ENCODE peak calls at places on chromosomes 4 and X, in nine cellular contexts. R is RWPE1, C is neural crest cell, Q is A673, M is cardiac fibroblast, N is Calu3, E is fibroblast of pulmonary artery, S is lower leg skin, A is dorsolateral prefrontal cortex. W is an unnamed sample.

GRCh38 chr4:113024373-113024772 is 25.1 kb upstream of the ANK2 start:
- DNase-seq in E (no peak), R (no peak), A (no peak), S (no peak), Q (no peak), M (peak; percentile 12), N (no peak), C (no peak), W (no peak)

GRCh38 chrX:28188526-28188925 is 207.3 kb upstream of the DCAF8L1 start:
- DNase-seq in S (no peak), R (no peak), N (no peak), M (peak; percentile 13), C (no peak), E (no peak), Q (no peak), A (no peak), W (no peak)

GRCh38 chrX:134685662-134686061 is 27.4 kb upstream of the PLAC1 start:
- DNase-seq in A (no peak), R (no peak), M (peak; percentile 69), E (peak; percentile 41), S (no peak), C (no peak), N (no peak), Q (no peak), W (no peak)

GRCh38 chr4:133145241-133145640 is 3.9 kb upstream of the PCDH10 start:
- DNase-seq in E (no peak), C (no peak), A (no peak), Q (no peak), S (no peak), R (no peak), M (no peak), N (no peak), W (no peak)

GRCh38 chrX:144275403-144275802 is 391.5 kb downstream of the UBE2NL start:
- DNase-seq in N (no peak), E (no peak), C (no peak), S (no peak), Q (no peak), R (no peak), A (no peak), M (no peak), W (no peak)

GRCh38 chr4:122524176-122524575 is 67.7 kb upstream of the IL2 start:
- DNase-seq in C (no peak), Q (no peak), A (no peak), E (no peak), S (no peak), R (no peak), M (no peak), N (no peak), W (no peak)

GRCh38 chr4:24644983-24645764 is 60.8 kb upstream of the DHX15 start:
- DNase-seq in A (no peak), R (no peak), M (peak; percentile 22), C (no peak), E (peak; percentile 13), S (no peak), Q (no peak), N (no peak), W (no peak)

GRCh38 chr4:107991945-107992625 is 2.4 kb downstream of the HADH start:
- DNase-seq in A (no peak), C (no peak), Q (no peak), N (no peak), E (peak; percentile 70), M (peak; percentile 19), S (no peak), R (no peak), W (no peak)

GRCh38 chrX:31658360-31658759 is 586.5 kb upstream of the FTHL17 start:
- DNase-seq in M (peak; percentile 43), N (no peak), Q (peak; percentile 55), A (no peak), R (peak; percentile 1), S (no peak), C (no peak), E (peak; percentile 52), W (no peak)

GRCh38 chr4:40579983-40580382 is 49.7 kb downstream of the RBM47 start:
- DNase-seq in N (no peak), E (no peak), R (peak; percentile 49), A (no peak), C (no peak), M (peak; percentile 39), Q (no peak), S (no peak), W (no peak)

GRCh38 chr4:101972791-101973190 is 182.3 kb downstream of the BANK1 start:
- DNase-seq in R (no peak), C (no peak), S (no peak), M (peak; percentile 16), E (no peak), A (no peak), N (no peak), Q (no peak), W (no peak)

GRCh38 chr4:99117876-99118693 is 26.0 kb downstream of the ADH4 start:
- DNase-seq in N (no peak), A (no peak), M (peak; percentile 57), E (peak; percentile 55), S (no peak), C (no peak), R (no peak), Q (peak; percentile 39), W (no peak)
- TF ChIP-seq CTCF in N (no peak), A (peak; percentile 52), M (peak; percentile 15), E (peak; percentile 44), S (no peak), C (peak; percentile 61), R (peak; percentile 49), Q (peak; percentile 65), W (peak; percentile 34)

GRCh38 chr4:183846951-183847350 is 58.2 kb upstream of the STOX2 start:
- DNase-seq in A (no peak), E (no peak), M (no peak), S (no peak), C (no peak), N (no peak), Q (no peak), R (no peak), W (no peak)

GRCh38 chr4:183840311-183840710 is 64.8 kb upstream of the STOX2 start:
- DNase-seq in M (peak; percentile 85), S (peak; percentile 92), R (peak; percentile 61), E (peak; percentile 86), C (peak; percentile 88), Q (peak; percentile 86), N (peak; percentile 80), A (peak; percentile 90), W (no peak)

GRCh38 chr4:183838987-183839712 is 66.0 kb upstream of the STOX2 start:
- DNase-seq in C (no peak), R (no peak), S (no peak), Q (peak; percentile 56), M (peak; percentile 32), E (peak; percentile 31), N (no peak), A (no peak), W (no peak)

GRCh38 chr4:183841001-183841400 is 64.1 kb upstream of the STOX2 start:
- DNase-seq in C (no peak), M (no peak), A (no peak), R (no peak), S (no peak), E (no peak), Q (no peak), N (no peak), W (no peak)

GRCh38 chr4:183842134-183842838 is 62.8 kb upstream of the STOX2 start:
- DNase-seq in S (no peak), C (no peak), E (no peak), M (no peak), R (no peak), Q (no peak), N (no peak), A (no peak), W (no peak)
- TF ChIP-seq CTCF in S (no peak), C (no peak), E (no peak), M (no peak), R (no peak), Q (no peak), N (no peak), A (no peak), W (no peak)

GRCh38 chr4:128249787-128250668 is 37.6 kb downstream of the PGRMC2 start:
- DNase-seq in M (peak; percentile 20), E (no peak), S (no peak), A (no peak), R (no peak), Q (peak; percentile 12), C (no peak), N (no peak), W (no peak)
- TF ChIP-seq CTCF in M (no peak), E (no peak), S (no peak), A (no peak), R (no peak), Q (no peak), C (no peak), N (no peak), W (no peak)

DNA sequence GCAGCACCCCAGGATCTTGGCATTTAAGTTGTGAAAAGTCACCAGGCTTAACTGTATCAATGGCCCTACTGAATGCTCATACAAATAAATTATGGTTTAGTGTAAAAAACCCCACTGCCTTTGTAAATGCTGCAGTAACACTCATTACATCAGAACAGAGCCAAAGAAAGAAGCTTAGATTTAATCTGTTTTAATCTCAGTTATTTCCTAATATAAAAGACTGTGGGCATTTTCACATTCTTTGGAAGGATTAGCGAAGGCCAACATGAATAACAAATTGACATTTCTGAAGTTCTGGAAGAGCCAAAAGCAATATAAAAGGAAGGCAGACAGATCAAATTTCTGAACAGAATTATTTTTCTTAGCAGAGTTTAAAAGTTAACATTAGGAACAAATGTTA is 140.0 kb upstream of the HCCS start:
- DNase-seq in A (no peak), E (no peak), M (no peak), C (no peak), Q (peak; percentile 76), N (no peak), S (no peak), R (no peak), W (no peak)
- TF ChIP-seq CTCF in A (no peak), E (no peak), M (no peak), C (no peak), Q (no peak), N (no peak), S (no peak), R (no peak), W (no peak)

DNA sequence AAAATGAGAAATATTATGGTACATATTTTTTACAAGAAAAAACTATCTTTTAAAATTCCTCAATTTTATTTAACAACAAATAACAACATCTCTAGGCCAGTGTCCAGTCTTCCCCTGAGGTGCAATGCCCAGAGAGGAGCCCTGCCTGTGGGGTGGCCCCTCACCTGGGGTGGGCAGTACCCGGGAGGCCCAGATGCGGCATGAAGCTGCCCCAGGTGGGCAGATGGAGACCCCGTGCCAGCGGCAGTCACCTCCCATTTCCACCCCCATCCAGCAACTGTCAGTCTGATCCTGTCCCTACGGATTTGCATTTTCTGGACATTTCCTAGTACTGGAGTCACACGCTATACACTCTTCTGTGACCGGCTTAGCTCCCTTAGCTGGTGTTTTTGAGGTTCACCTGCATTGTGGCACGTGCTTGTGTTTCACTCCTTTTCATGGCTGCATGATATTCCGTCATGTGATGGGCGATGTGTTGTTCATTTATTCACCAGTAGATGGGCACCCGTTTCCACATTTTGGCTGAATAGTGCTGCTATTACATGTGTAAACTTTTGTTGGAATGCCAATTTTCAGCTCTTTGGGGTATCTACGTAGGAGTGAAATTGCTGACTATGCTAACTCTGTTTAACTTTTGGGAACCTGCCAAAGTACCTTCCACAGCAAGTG is 11.9 kb upstream of the MAEA start:
- DNase-seq in C (no peak), N (no peak), E (peak; percentile 23), R (no peak), S (peak; percentile 43), A (no peak), M (peak; percentile 33), Q (no peak), W (no peak)
- TF ChIP-seq CTCF in C (peak; percentile 24), N (no peak), E (peak; percentile 6), R (no peak), S (no peak), A (no peak), M (peak; percentile 18), Q (peak; percentile 10), W (no peak)

GRCh38 chr4:32128549-32128948 is 1408.4 kb downstream of the PCDH7 start:
- DNase-seq in S (no peak), N (no peak), R (no peak), A (no peak), E (no peak), C (no peak), M (no peak), Q (no peak), W (no peak)
- TF ChIP-seq CTCF in S (no peak), N (no peak), R (no peak), A (no peak), E (no peak), C (no peak), M (no peak), Q (no peak), W (no peak)

W was measured in D721Med.